ENCODE peak calls at places on chromosomes 7 and 10, in ten cellular contexts. T, S, J, I, Z, W, K, C, N and Y are unnamed samples.

GRCh38 chr7:156069897-156070296 is 257.6 kb upstream of the SHH start:
- DNase-seq in T (no peak), S (no peak), J (no peak), I (no peak), Z (no peak), W (no peak), K (no peak), C (no peak), N (no peak), Y (no peak)

GRCh38 chr10:79561257-79561656 is 1.1 kb upstream of the SFTPA2 start:
- DNase-seq in T (no peak), S (no peak), J (no peak), I (no peak), Z (no peak), W (no peak), K (no peak), C (no peak), N (no peak), Y (no peak)

GRCh38 chr7:126202177-126202576 is 1050.6 kb downstream of the GRM8 start:
- DNase-seq in T (no peak), S (no peak), J (no peak), I (no peak), Z (no peak), W (no peak), K (no peak), C (no peak), N (no peak), Y (no peak)

GRCh38 chr10:25758041-25758457 is 176.0 kb upstream of the MYO3A start:
- DNase-seq in T (no peak), S (peak; percentile 26), J (peak; percentile 10), I (no peak), Z (no peak), W (no peak), K (no peak), C (peak; percentile 75), N (no peak), Y (no peak)

GRCh38 chr7:108525327-108525984 is 479 bp downstream of the PNPLA8 start:
- DNase-seq in T (no peak), S (peak; percentile 77), J (peak; percentile 44), I (peak; percentile 95), Z (no peak), W (no peak), K (peak; percentile 94), C (peak; percentile 85), N (no peak), Y (peak; percentile 42)

GRCh38 chr10:89861584-89862287 is 160.3 kb downstream of the KIF20B start:
- DNase-seq in T (no peak), S (peak; percentile 40), J (no peak), I (no peak), Z (no peak), W (no peak), K (peak; percentile 53), C (no peak), N (no peak), Y (no peak)

GRCh38 chr7:42671627-42672026 is 240.2 kb downstream of the C7orf25 start:
- DNase-seq in T (no peak), S (no peak), J (no peak), I (no peak), Z (no peak), W (no peak), K (no peak), C (no peak), N (no peak), Y (no peak)

GRCh38 chr7:69467826-69468225 is 130.4 kb upstream of the AUTS2 start:
- DNase-seq in T (no peak), S (no peak), J (no peak), I (no peak), Z (no peak), W (no peak), K (peak; percentile 1), C (no peak), N (no peak), Y (no peak)

GRCh38 chr7:111333010-111333409 is 229.3 kb downstream of the IMMP2L start:
- DNase-seq in T (no peak), S (no peak), J (no peak), I (no peak), Z (no peak), W (no peak), K (no peak), C (no peak), N (no peak), Y (no peak)

DNA sequence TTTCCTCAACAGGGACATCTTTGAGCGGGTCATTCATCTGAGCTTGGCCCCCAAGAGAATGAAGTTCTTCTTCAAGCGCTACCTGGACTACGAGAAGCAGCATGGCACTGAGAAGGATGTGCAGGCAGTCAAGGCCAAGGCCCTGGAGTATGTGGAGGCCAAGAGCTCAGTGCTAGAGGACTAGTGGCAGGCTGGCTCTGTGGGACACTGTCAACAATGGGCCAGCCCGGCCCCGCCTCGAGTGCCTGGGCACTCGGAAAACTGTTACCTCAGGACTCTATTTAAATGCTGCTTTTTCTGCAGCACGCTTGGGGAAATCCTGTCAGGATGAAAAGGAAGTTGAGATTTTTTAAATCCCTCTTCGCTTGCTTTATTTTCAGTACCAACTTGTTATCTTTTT is 6.8 kb downstream of the CALHM2 start:
- DNase-seq in T (no peak), S (no peak), J (no peak), I (no peak), Z (no peak), W (no peak), K (no peak), C (no peak), N (no peak), Y (no peak)
- TF ChIP-seq POLR2AphosphoS5 in T (no peak), S (no peak), J (no peak), I (no peak), Z (no peak), W (no peak), K (no peak), C (no peak), N (no peak), Y (no peak)

GRCh38 chr7:139066315-139066714 is 30.5 kb upstream of the ZC3HAV1L start:
- DNase-seq in T (no peak), S (no peak), J (no peak), I (no peak), Z (no peak), W (no peak), K (no peak), C (no peak), N (no peak), Y (no peak)
- TF ChIP-seq POLR2AphosphoS5 in T (no peak), S (no peak), J (no peak), I (no peak), Z (no peak), W (no peak), K (no peak), C (no peak), N (no peak), Y (no peak)

GRCh38 chr10:78263521-78263988 is 229.9 kb downstream of the RPS24 start:
- DNase-seq in T (no peak), S (no peak), J (no peak), I (no peak), Z (no peak), W (no peak), K (no peak), C (no peak), N (no peak), Y (no peak)
- TF ChIP-seq POLR2AphosphoS5 in T (no peak), S (no peak), J (no peak), I (no peak), Z (no peak), W (no peak), K (no peak), C (no peak), N (no peak), Y (no peak)

GRCh38 chr7:425794-426188 is 93.9 kb downstream of the PDGFA start:
- DNase-seq in T (no peak), S (no peak), J (no peak), I (no peak), Z (no peak), W (no peak), K (no peak), C (no peak), N (no peak), Y (no peak)

GRCh38 chr7:427506-428103 is 92.0 kb downstream of the PDGFA start:
- DNase-seq in T (no peak), S (no peak), J (no peak), I (no peak), Z (no peak), W (no peak), K (no peak), C (no peak), N (no peak), Y (no peak)

GRCh38 chr7:424961-425793 is 94.5 kb downstream of the PDGFA start:
- DNase-seq in T (no peak), S (no peak), J (no peak), I (peak; percentile 80), Z (peak; percentile 30), W (no peak), K (no peak), C (no peak), N (no peak), Y (no peak)

GRCh38 chr7:428387-428786 is 91.3 kb downstream of the PDGFA start:
- DNase-seq in T (no peak), S (no peak), J (no peak), I (no peak), Z (no peak), W (no peak), K (no peak), C (no peak), N (no peak), Y (no peak)

GRCh38 chr7:426510-426909 is 93.1 kb downstream of the PDGFA start:
- DNase-seq in T (no peak), S (no peak), J (no peak), I (no peak), Z (no peak), W (no peak), K (no peak), C (no peak), N (no peak), Y (no peak)
- TF ChIP-seq POLR2AphosphoS5 in T (no peak), S (no peak), J (no peak), I (no peak), Z (no peak), W (no peak), K (no peak), C (no peak), N (no peak), Y (no peak)